ENCODE peak calls at places on chromosomes 3 and 15, in ten cellular contexts. D, P, V, E, F, Y, K, O, R and J are unnamed samples.
A peak's percentile ranks its signal among the peaks of the same experiment; 100 is the strongest.

GRCh38 chr3:122074621-122075265 is 19.6 kb downstream of the CD86 start:
- DNase-seq in D (no peak), O (no peak), R (no peak), P (peak; percentile 51), Y (no peak), V (no peak), K (peak; percentile 75), E (peak; percentile 54), F (no peak), J (peak; percentile 71)

GRCh38 chr3:12954891-12955650 is 113.7 kb upstream of the RPL32 start:
- DNase-seq in F (peak; percentile 74), K (peak; percentile 85), O (no peak), V (no peak), E (no peak), R (no peak), P (peak; percentile 82), D (peak; percentile 96), Y (peak; percentile 48), J (peak; percentile 91)

GRCh38 chr3:159884661-159885402 is 103.8 kb upstream of the IL12A start:
- DNase-seq in Y (no peak), O (peak; percentile 76), R (no peak), F (no peak), E (peak; percentile 40), D (no peak), V (peak; percentile 44), P (no peak), K (no peak), J (no peak)

GRCh38 chr3:126913524-126913923 is 69.4 kb upstream of the PLXNA1 start:
- DNase-seq in O (no peak), V (peak; percentile 18), Y (peak; percentile 74), D (no peak), R (no peak), E (no peak), K (peak; percentile 31), P (no peak), F (no peak), J (no peak)

GRCh38 chr15:52100807-52101206 is 11.8 kb downstream of the BCL2L10 start:
- DNase-seq in D (peak; percentile 97), V (peak; percentile 63), P (peak; percentile 85), O (peak; percentile 98), K (peak; percentile 89), E (peak; percentile 52), F (peak; percentile 86), Y (peak; percentile 83), R (no peak), J (peak; percentile 86)

GRCh38 chr3:81910244-81910852 is 148.9 kb upstream of the GBE1 start:
- DNase-seq in K (no peak), Y (peak; percentile 41), P (no peak), R (no peak), D (no peak), O (peak; percentile 62), E (peak; percentile 68), F (peak; percentile 14), V (peak; percentile 39), J (no peak)

GRCh38 chr3:12785096-12785495 is 11.4 kb upstream of the CAND2 start:
- DNase-seq in D (no peak), K (no peak), O (no peak), E (no peak), P (no peak), V (no peak), R (no peak), Y (no peak), F (no peak), J (no peak)

GRCh38 chr3:172746476-172746875 is 4.0 kb upstream of the ECT2 start:
- DNase-seq in R (no peak), Y (peak; percentile 44), K (no peak), F (no peak), E (no peak), P (no peak), D (no peak), V (no peak), O (peak; percentile 7), J (no peak)

GRCh38 chr3:42690766-42691680 is 5.7 kb downstream of the KLHL40 start:
- DNase-seq in F (no peak), P (no peak), V (no peak), E (no peak), K (no peak), O (no peak), R (no peak), Y (no peak), D (peak; percentile 80), J (no peak)

GRCh38 chr15:49155834-49156627 is 632 bp upstream of the COPS2 start:
- DNase-seq in Y (no peak), E (peak; percentile 41), F (no peak), O (peak; percentile 36), D (no peak), V (no peak), P (no peak), R (no peak), K (no peak), J (no peak)

GRCh38 chr3:134563614-134564013 is 77.8 kb downstream of the CEP63 start:
- DNase-seq in O (no peak), F (no peak), R (no peak), V (no peak), Y (no peak), K (no peak), D (no peak), P (no peak), E (no peak), J (no peak)

GRCh38 chr3:102741105-102741504 is 306.3 kb downstream of the ZPLD1 start:
- DNase-seq in Y (no peak), K (no peak), D (no peak), R (no peak), V (no peak), F (no peak), O (no peak), P (no peak), E (no peak), J (peak; percentile 33)

GRCh38 chr3:66561374-66561773 is 60.6 kb upstream of the LRIG1 start:
- DNase-seq in Y (peak; percentile 12), O (no peak), V (no peak), D (no peak), F (no peak), P (no peak), K (no peak), E (no peak), R (no peak), J (no peak)

GRCh38 chr15:87939838-87940457 is 316.6 kb downstream of the NTRK3 start:
- DNase-seq in D (no peak), O (no peak), P (no peak), K (no peak), V (no peak), Y (no peak), R (no peak), E (no peak), F (no peak), J (no peak)

GRCh38 chr3:31356941-31357340 is 175.8 kb upstream of the STT3B start:
- DNase-seq in O (peak; percentile 49), F (peak; percentile 15), E (no peak), D (no peak), R (no peak), P (no peak), Y (peak; percentile 48), K (peak; percentile 62), V (peak; percentile 30), J (peak; percentile 29)

GRCh38 chr15:41900526-41901380 is 6.9 kb upstream of the SPTBN5 start:
- DNase-seq in O (peak; percentile 20), D (no peak), V (no peak), E (no peak), F (no peak), R (no peak), P (no peak), K (no peak), Y (no peak), J (no peak)

GRCh38 chr3:171407746-171408145 is 52.5 kb downstream of the TNIK start:
- DNase-seq in F (no peak), D (no peak), O (peak; percentile 78), K (no peak), Y (peak; percentile 79), P (no peak), V (no peak), E (no peak), R (no peak), J (no peak)

GRCh38 chr15:57667171-57667924 is 39.2 kb upstream of the POLR2M start:
- DNase-seq in P (no peak), F (peak; percentile 32), O (peak; percentile 79), D (no peak), K (no peak), E (peak; percentile 1), R (no peak), Y (peak; percentile 44), V (peak; percentile 65), J (no peak)

GRCh38 chr15:69394556-69395282 is 19.4 kb upstream of the KIF23 start:
- DNase-seq in R (peak; percentile 74), E (peak; percentile 53), P (peak; percentile 84), D (peak; percentile 96), O (peak; percentile 81), Y (peak; percentile 68), V (peak; percentile 74), F (peak; percentile 80), K (peak; percentile 93), J (peak; percentile 89)

GRCh38 chr3:10693457-10693856 is 122.6 kb upstream of the SLC6A11 start:
- DNase-seq in O (peak; percentile 28), V (no peak), E (no peak), R (no peak), Y (no peak), F (no peak), D (no peak), P (no peak), K (no peak), J (no peak)

GRCh38 chr3:71430941-71431552 is 152.5 kb downstream of the FOXP1 start:
- DNase-seq in O (peak; percentile 29), F (no peak), V (no peak), P (no peak), K (no peak), Y (peak; percentile 37), R (no peak), D (no peak), E (no peak), J (no peak)

GRCh38 chr3:138066383-138066782 is 49.0 kb downstream of the DZIP1L start:
- DNase-seq in E (no peak), R (no peak), D (no peak), Y (no peak), O (no peak), V (no peak), P (no peak), K (no peak), F (no peak), J (no peak)

GRCh38 chr3:58540176-58540863 is 3.3 kb upstream of the ACOX2 start:
- DNase-seq in P (no peak), F (no peak), Y (no peak), D (peak; percentile 48), E (no peak), K (no peak), O (no peak), V (no peak), R (no peak), J (no peak)

GRCh38 chr3:69012836-69013255 is 638 bp downstream of the EOGT start:
- DNase-seq in Y (peak; percentile 13), E (no peak), P (peak; percentile 71), F (peak; percentile 40), O (peak; percentile 71), K (peak; percentile 70), R (no peak), D (peak; percentile 88), V (peak; percentile 30), J (peak; percentile 75)

GRCh38 chr15:98800437-98801233 is 152.3 kb downstream of the IGF1R start:
- DNase-seq in V (peak; percentile 81), F (peak; percentile 67), P (peak; percentile 27), K (no peak), E (peak; percentile 76), D (no peak), Y (peak; percentile 87), R (no peak), O (peak; percentile 92), J (peak; percentile 44)

GRCh38 chr3:146156060-146156459 is 4.9 kb downstream of the PLOD2 start:
- DNase-seq in F (no peak), O (no peak), V (no peak), K (no peak), R (no peak), E (no peak), Y (no peak), D (no peak), P (no peak), J (peak; percentile 34)

GRCh38 chr3:128322030-128323022 is 144.4 kb downstream of the DNAJB8 start:
- DNase-seq in E (peak; percentile 51), D (peak; percentile 81), Y (peak; percentile 27), R (peak; percentile 49), P (peak; percentile 39), F (peak; percentile 39), O (peak; percentile 69), V (peak; percentile 35), K (no peak), J (peak; percentile 79)